ENCODE peak calls at places on chromosome 11, in four cellular contexts. E, S, M and H are unnamed samples.

GRCh38 chr11:115990004-115990447 is 485.8 kb upstream of the CADM1 start:
- DNase-seq in E (no peak), S (no peak), M (peak), H (no peak)

GRCh38 chr11:35232961-35233360 is 94.0 kb downstream of the CD44 start:
- DNase-seq in E (no peak), S (no peak), M (no peak), H (no peak)

GRCh38 chr11:10514210-10514609 is 26.8 kb downstream of the RNF141 start:
- DNase-seq in E (no peak), S (no peak), M (no peak), H (no peak)

GRCh38 chr11:113796663-113797259 is 17.2 kb downstream of the CLDN25 start:
- DNase-seq in E (no peak), S (no peak), M (peak), H (no peak)

GRCh38 chr11:1763336-1763795 is 361 bp downstream of the CTSD start:
- DNase-seq in E (no peak), S (no peak), M (no peak), H (no peak)

GRCh38 chr11:66006134-66006890 is 4.0 kb downstream of the BANF1 start:
- DNase-seq in E (no peak), S (no peak), M (no peak), H (no peak)

GRCh38 chr11:33692013-33692504 is 8.6 kb downstream of the C11orf91 start:
- DNase-seq in E (peak), S (no peak), M (peak), H (peak)

GRCh38 chr11:103619938-103620337 is 416.5 kb upstream of the DDI1 start:
- DNase-seq in E (no peak), S (no peak), M (peak), H (no peak)

GRCh38 chr11:59944761-59945160 is 6.5 kb downstream of the OOSP1 start:
- DNase-seq in E (no peak), S (no peak), M (no peak), H (no peak)

GRCh38 chr11:110716361-110716760 is 4.1 kb upstream of the ARHGAP20 start:
- DNase-seq in E (no peak), S (no peak), M (peak), H (no peak)

GRCh38 chr11:72814139-72814830 is at the start of gene ATG16L2:
- DNase-seq in E (peak), S (peak), M (peak), H (peak)

GRCh38 chr11:94544832-94545640 is 1.3 kb downstream of the FUT4 start:
- DNase-seq in E (no peak), S (no peak), M (no peak), H (no peak)

GRCh38 chr11:17014321-17014773 is at the start of gene PLEKHA7:
- DNase-seq in E (no peak), S (no peak), M (peak), H (no peak)

GRCh38 chr11:45678962-45679361 is 13.5 kb upstream of the CHST1 start:
- DNase-seq in E (no peak), S (no peak), M (no peak), H (no peak)

GRCh38 chr11:20620988-20621387 is 21.6 kb downstream of the SLC6A5 start:
- DNase-seq in E (no peak), S (no peak), M (no peak), H (no peak)

GRCh38 chr11:18014876-18015275 is 2.0 kb upstream of the SERGEF start:
- DNase-seq in E (no peak), S (no peak), M (no peak), H (no peak)

GRCh38 chr11:16217631-16218030 is 138.7 kb downstream of the SOX6 start:
- DNase-seq in E (no peak), S (no peak), M (peak), H (no peak)

GRCh38 chr11:64004590-64004984 is 18.3 kb downstream of the OTUB1 start:
- DNase-seq in E (no peak), S (no peak), M (peak), H (no peak)

GRCh38 chr11:134538793-134539192 is 126.8 kb upstream of the B3GAT1 start:
- DNase-seq in E (no peak), S (no peak), M (no peak), H (no peak)

GRCh38 chr11:66743271-66743968 is 14.4 kb upstream of the SPTBN2 start:
- DNase-seq in E (no peak), S (no peak), M (no peak), H (no peak)

GRCh38 chr11:77381749-77382693 is 80.5 kb upstream of the GDPD4 start:
- DNase-seq in E (peak), S (no peak), M (no peak), H (no peak)

GRCh38 chr11:31262761-31263160 is 106.8 kb downstream of the DCDC1 start:
- DNase-seq in E (peak), S (no peak), M (peak), H (no peak)

GRCh38 chr11:913043-913442 is 2.4 kb upstream of the CHID1 start:
- DNase-seq in E (no peak), S (no peak), M (no peak), H (no peak)

GRCh38 chr11:118897721-118898310 is 14.1 kb downstream of the CXCR5 start:
- DNase-seq in E (no peak), S (no peak), M (no peak), H (no peak)

GRCh38 chr11:15472405-15472799 is 357.7 kb downstream of the INSC start:
- DNase-seq in E (no peak), S (no peak), M (no peak), H (no peak)

GRCh38 chr11:48005878-48006277 is 25.5 kb downstream of the PTPRJ start:
- DNase-seq in E (no peak), S (no peak), M (no peak), H (no peak)

GRCh38 chr11:117717485-117718314 is 79.3 kb downstream of the DSCAML1 start:
- DNase-seq in E (no peak), S (no peak), M (peak), H (peak)

GRCh38 chr11:43770173-43770572 is 89.6 kb downstream of the HSD17B12 start:
- DNase-seq in E (no peak), S (no peak), M (no peak), H (no peak)

GRCh38 chr11:114272311-114272710 is 23.9 kb upstream of the NNMT start:
- DNase-seq in E (no peak), S (no peak), M (no peak), H (no peak)

GRCh38 chr11:134124660-134125451 is 56.0 kb downstream of the JAM3 start:
- DNase-seq in E (no peak), S (no peak), M (peak), H (peak)

GRCh38 chr11:44611687-44612437 is 46.4 kb downstream of the CD82 start:
- DNase-seq in E (no peak), S (no peak), M (no peak), H (no peak)

GRCh38 chr11:79544324-79544723 is 103.5 kb upstream of the TENM4 start:
- DNase-seq in E (no peak), S (no peak), M (no peak), H (no peak)

GRCh38 chr11:92698742-92699141 is 270.7 kb upstream of the MTNR1B start:
- DNase-seq in E (no peak), S (no peak), M (no peak), H (no peak)